ENCODE peak calls at places on chromosomes 2 and 18, in four cellular contexts. One of them, this sample, is unnamed.

GRCh38 chr2:110745048-110745447 is 12.7 kb downstream of the ACOXL start:
- DNase-seq in H1: no peak
- DNase-seq in HepG2: no peak
- DNase-seq in K562: no peak
- DNase-seq in this sample: no peak

GRCh38 chr18:44725300-44726096 is 44.8 kb downstream of the SETBP1 start:
- DNase-seq in H1: no peak
- DNase-seq in HepG2: no peak
- DNase-seq in K562: peak
- DNase-seq in this sample: peak

GRCh38 chr2:29269095-29270090 is 154.2 kb downstream of the CLIP4 start:
- DNase-seq in H1: no peak
- DNase-seq in HepG2: no peak
- DNase-seq in K562: no peak
- DNase-seq in this sample: no peak

GRCh38 chr2:43026451-43027102 is 199.8 kb downstream of the ZFP36L2 start:
- DNase-seq in K562: no peak
- DNase-seq in HepG2: no peak
- DNase-seq in H1: no peak
- DNase-seq in this sample: no peak

GRCh38 chr2:128154225-128154624 is 63.2 kb downstream of the UGGT1 start:
- DNase-seq in K562: no peak
- DNase-seq in H1: no peak
- DNase-seq in HepG2: no peak
- DNase-seq in this sample: no peak

GRCh38 chr18:78793313-78793712 is 186.3 kb upstream of the SALL3 start:
- DNase-seq in H1: no peak
- DNase-seq in HepG2: no peak
- DNase-seq in K562: no peak
- DNase-seq in this sample: no peak

GRCh38 chr2:223026357-223027110 is 25.5 kb upstream of the KCNE4 start:
- DNase-seq in HepG2: no peak
- DNase-seq in H1: no peak
- DNase-seq in K562: no peak
- DNase-seq in this sample: no peak

GRCh38 chr2:82395531-82395930 is 2063.5 kb downstream of the SUCLG1 start:
- DNase-seq in H1: no peak
- DNase-seq in HepG2: no peak
- DNase-seq in K562: no peak
- DNase-seq in this sample: no peak

GRCh38 chr2:101337877-101338276 is 29.4 kb upstream of the RNF149 start:
- DNase-seq in K562: no peak
- DNase-seq in H1: no peak
- DNase-seq in HepG2: no peak
- DNase-seq in this sample: no peak

GRCh38 chr2:31089645-31090044 is 48.6 kb downstream of the GALNT14 start:
- DNase-seq in H1: no peak
- DNase-seq in K562: no peak
- DNase-seq in HepG2: no peak
- DNase-seq in this sample: no peak

GRCh38 chr2:3189076-3189591 is 188.5 kb downstream of the EIPR1 start:
- DNase-seq in H1: no peak
- DNase-seq in HepG2: no peak
- DNase-seq in K562: no peak
- DNase-seq in this sample: no peak

GRCh38 chr2:33246432-33246831 is 230.0 kb upstream of the RASGRP3 start:
- DNase-seq in H1: no peak
- DNase-seq in HepG2: no peak
- DNase-seq in K562: no peak
- DNase-seq in this sample: no peak

GRCh38 chr2:189165656-189166380 is 13.7 kb downstream of the COL5A2 start:
- DNase-seq in H1: no peak
- DNase-seq in K562: no peak
- DNase-seq in HepG2: no peak
- DNase-seq in this sample: no peak

GRCh38 chr2:178718283-178718682 is 88.9 kb downstream of the TTN start:
- DNase-seq in H1: no peak
- DNase-seq in K562: no peak
- DNase-seq in HepG2: no peak
- DNase-seq in this sample: no peak

GRCh38 chr2:188969236-188970032 is 4.7 kb upstream of the COL3A1 start:
- DNase-seq in H1: no peak
- DNase-seq in K562: no peak
- DNase-seq in HepG2: no peak
- DNase-seq in this sample: no peak

GRCh38 chr2:180124273-180124881 is 117.3 kb upstream of the CWC22 start:
- DNase-seq in HepG2: peak
- DNase-seq in H1: no peak
- DNase-seq in K562: peak
- DNase-seq in this sample: peak

GRCh38 chr18:57438669-57439616 is 3.8 kb downstream of the ONECUT2 start:
- DNase-seq in H1: no peak
- DNase-seq in K562: no peak
- DNase-seq in HepG2: no peak
- DNase-seq in this sample: no peak

GRCh38 chr18:28576941-28577340 is 400.0 kb upstream of the CDH2 start:
- DNase-seq in HepG2: no peak
- DNase-seq in K562: no peak
- DNase-seq in H1: no peak
- DNase-seq in this sample: no peak

GRCh38 chr2:26847663-26848335 is at the start of gene DPYSL5:
- DNase-seq in HepG2: no peak
- DNase-seq in K562: peak
- DNase-seq in H1: peak
- DNase-seq in this sample: no peak

GRCh38 chr2:233457356-233457755 is 103.1 kb downstream of the DGKD start:
- DNase-seq in K562: no peak
- DNase-seq in H1: no peak
- DNase-seq in HepG2: no peak
- DNase-seq in this sample: no peak

GRCh38 chr18:70373062-70373519 is 84.2 kb downstream of the SOCS6 start:
- DNase-seq in HepG2: peak
- DNase-seq in K562: no peak
- DNase-seq in H1: no peak
- DNase-seq in this sample: no peak

GRCh38 chr2:100242891-100243670 is 79.2 kb downstream of the LONRF2 start:
- DNase-seq in HepG2: peak
- DNase-seq in K562: peak
- DNase-seq in H1: peak
- DNase-seq in this sample: no peak

DNA sequence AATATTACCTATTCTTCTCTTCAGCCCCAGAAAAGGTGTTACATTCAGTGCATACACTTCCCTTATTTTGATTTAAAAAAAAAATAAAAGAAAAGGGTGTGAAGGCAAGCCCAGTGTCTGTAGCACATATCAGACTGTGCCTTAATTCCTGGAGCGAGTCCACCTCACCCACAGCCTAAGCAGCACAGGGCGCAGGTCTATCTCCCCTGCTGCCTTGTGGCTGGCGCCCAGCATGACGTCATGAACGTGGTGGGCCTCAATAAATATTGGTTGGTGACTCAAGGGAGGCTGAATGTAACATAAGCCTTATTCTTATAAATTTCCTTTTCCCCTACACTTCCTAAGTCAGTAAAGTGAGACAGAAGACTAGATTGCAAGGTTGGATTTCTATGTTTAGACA is 26.4 kb downstream of the ST3GAL5 start:
- DNase-seq in HepG2: no peak
- DNase-seq in K562: no peak
- DNase-seq in H1: no peak
- DNase-seq in this sample: no peak
- TF ChIP-seq HDAC6 in HepG2: no peak
- TF ChIP-seq HDAC6 in K562: no peak
- TF ChIP-seq HDAC6 in H1: no peak
- TF ChIP-seq HDAC6 in this sample: no peak

GRCh38 chr18:50687491-50687890 is 127.6 kb downstream of the MAPK4 start:
- DNase-seq in HepG2: no peak
- DNase-seq in H1: no peak
- DNase-seq in K562: no peak
- DNase-seq in this sample: no peak

GRCh38 chr18:50689578-50689977 is 129.7 kb downstream of the MAPK4 start:
- DNase-seq in H1: no peak
- DNase-seq in HepG2: no peak
- DNase-seq in K562: no peak
- DNase-seq in this sample: no peak

GRCh38 chr18:50686409-50686808 is 126.5 kb downstream of the MAPK4 start:
- DNase-seq in HepG2: no peak
- DNase-seq in H1: no peak
- DNase-seq in K562: no peak
- DNase-seq in this sample: no peak
- TF ChIP-seq HDAC6 in HepG2: no peak
- TF ChIP-seq HDAC6 in H1: no peak
- TF ChIP-seq HDAC6 in K562: no peak
- TF ChIP-seq HDAC6 in this sample: no peak

DNA sequence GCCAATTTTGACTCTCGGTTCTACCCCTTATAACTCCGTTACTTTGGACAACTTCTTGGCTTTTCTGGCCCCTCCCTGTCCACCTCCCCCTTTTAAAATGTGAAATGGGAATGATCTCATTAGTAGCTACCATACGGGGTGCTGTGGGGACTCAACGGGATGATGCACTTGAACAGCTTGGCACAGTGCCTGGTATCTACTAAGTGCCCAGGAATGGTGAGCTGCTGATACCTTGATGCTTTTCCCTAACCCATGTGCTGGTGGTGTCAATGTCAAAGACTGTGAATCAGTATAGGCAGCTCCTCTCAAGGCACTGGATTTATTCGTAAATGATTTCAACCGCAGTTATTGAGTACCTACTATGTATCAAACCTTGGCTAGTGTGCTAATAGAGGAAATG is 204.2 kb downstream of the LOXHD1 start:
- DNase-seq in H1: no peak
- DNase-seq in K562: no peak
- DNase-seq in HepG2: no peak
- DNase-seq in this sample: no peak
- TF ChIP-seq HDAC6 in H1: no peak
- TF ChIP-seq HDAC6 in K562: no peak
- TF ChIP-seq HDAC6 in HepG2: no peak
- TF ChIP-seq HDAC6 in this sample: no peak

GRCh38 chr2:58033530-58033929 is 13.1 kb upstream of the VRK2 start:
- DNase-seq in HepG2: no peak
- DNase-seq in K562: no peak
- DNase-seq in H1: no peak
- DNase-seq in this sample: no peak

GRCh38 chr2:58042486-58042970 is 4.1 kb upstream of the VRK2 start:
- DNase-seq in HepG2: peak
- DNase-seq in H1: no peak
- DNase-seq in K562: no peak
- DNase-seq in this sample: no peak

GRCh38 chr2:58035352-58035751 is 11.3 kb upstream of the VRK2 start:
- DNase-seq in HepG2: no peak
- DNase-seq in K562: no peak
- DNase-seq in H1: no peak
- DNase-seq in this sample: no peak

GRCh38 chr2:58044145-58044544 is 2.5 kb upstream of the VRK2 start:
- DNase-seq in H1: no peak
- DNase-seq in K562: no peak
- DNase-seq in HepG2: no peak
- DNase-seq in this sample: no peak

GRCh38 chr2:58039170-58039611 is 7.4 kb upstream of the VRK2 start:
- DNase-seq in K562: no peak
- DNase-seq in HepG2: no peak
- DNase-seq in H1: no peak
- DNase-seq in this sample: no peak
- TF ChIP-seq HDAC6 in K562: no peak
- TF ChIP-seq HDAC6 in HepG2: no peak
- TF ChIP-seq HDAC6 in H1: no peak
- TF ChIP-seq HDAC6 in this sample: no peak